ENCODE peak calls at places on chromosomes 6 and 20, in seven cellular contexts. One of them, this sample, is unnamed.

GRCh38 chr6:134166529-134167221 is 114.3 kb upstream of the SLC2A12 start:
- DNase-seq in effector CD8-positive, alpha-beta T cell: no peak
- DNase-seq in activated CD4-positive, alpha-beta T cell treated with anti-CD3 and anti-CD28 coated beads for 1 hour: no peak
- DNase-seq in hypothalamus: no peak
- DNase-seq in NCI-H1105: no peak
- DNase-seq in MCF 10A: no peak
- DNase-seq in HTR-8/SVneo: no peak
- DNase-seq in this sample: no peak

GRCh38 chr6:134198093-134198492 is 119.8 kb downstream of the SGK1 start:
- DNase-seq in MCF 10A: no peak
- DNase-seq in HTR-8/SVneo: no peak
- DNase-seq in hypothalamus: no peak
- DNase-seq in effector CD8-positive, alpha-beta T cell: no peak
- DNase-seq in NCI-H1105: no peak
- DNase-seq in activated CD4-positive, alpha-beta T cell treated with anti-CD3 and anti-CD28 coated beads for 1 hour: no peak
- DNase-seq in this sample: no peak

GRCh38 chr20:6164421-6165341 is 41.9 kb upstream of the FERMT1 start:
- DNase-seq in NCI-H1105: peak; percentile 91
- DNase-seq in activated CD4-positive, alpha-beta T cell treated with anti-CD3 and anti-CD28 coated beads for 1 hour: no peak
- DNase-seq in effector CD8-positive, alpha-beta T cell: no peak
- DNase-seq in HTR-8/SVneo: no peak
- DNase-seq in hypothalamus: no peak
- DNase-seq in MCF 10A: peak; percentile 46
- DNase-seq in this sample: no peak

GRCh38 chr20:5061209-5061608 is 58.5 kb downstream of the PCNA start:
- DNase-seq in effector CD8-positive, alpha-beta T cell: no peak
- DNase-seq in HTR-8/SVneo: peak; percentile 40
- DNase-seq in NCI-H1105: no peak
- DNase-seq in activated CD4-positive, alpha-beta T cell treated with anti-CD3 and anti-CD28 coated beads for 1 hour: no peak
- DNase-seq in hypothalamus: no peak
- DNase-seq in MCF 10A: peak; percentile 91
- DNase-seq in this sample: no peak

GRCh38 chr6:170532867-170533488 is 20.1 kb downstream of the PSMB1 start:
- DNase-seq in effector CD8-positive, alpha-beta T cell: no peak
- DNase-seq in HTR-8/SVneo: no peak
- DNase-seq in hypothalamus: no peak
- DNase-seq in activated CD4-positive, alpha-beta T cell treated with anti-CD3 and anti-CD28 coated beads for 1 hour: no peak
- DNase-seq in NCI-H1105: no peak
- DNase-seq in MCF 10A: no peak
- DNase-seq in this sample: no peak

GRCh38 chr6:75337805-75338204 is 53.2 kb upstream of the TMEM30A start:
- DNase-seq in HTR-8/SVneo: no peak
- DNase-seq in hypothalamus: no peak
- DNase-seq in MCF 10A: no peak
- DNase-seq in NCI-H1105: no peak
- DNase-seq in effector CD8-positive, alpha-beta T cell: no peak
- DNase-seq in activated CD4-positive, alpha-beta T cell treated with anti-CD3 and anti-CD28 coated beads for 1 hour: no peak
- DNase-seq in this sample: no peak

GRCh38 chr20:38471245-38471644 is 1.4 kb upstream of the RALGAPB start:
- DNase-seq in HTR-8/SVneo: no peak
- DNase-seq in effector CD8-positive, alpha-beta T cell: no peak
- DNase-seq in activated CD4-positive, alpha-beta T cell treated with anti-CD3 and anti-CD28 coated beads for 1 hour: no peak
- DNase-seq in MCF 10A: no peak
- DNase-seq in NCI-H1105: no peak
- DNase-seq in hypothalamus: no peak
- DNase-seq in this sample: no peak

GRCh38 chr6:1597924-1598323 is 11.8 kb upstream of the FOXC1 start:
- DNase-seq in hypothalamus: no peak
- DNase-seq in activated CD4-positive, alpha-beta T cell treated with anti-CD3 and anti-CD28 coated beads for 1 hour: no peak
- DNase-seq in MCF 10A: peak; percentile 80
- DNase-seq in effector CD8-positive, alpha-beta T cell: no peak
- DNase-seq in HTR-8/SVneo: no peak
- DNase-seq in NCI-H1105: no peak
- DNase-seq in this sample: no peak

GRCh38 chr6:39426057-39426592 is 103.6 kb upstream of the KCNK16 start:
- DNase-seq in hypothalamus: no peak
- DNase-seq in MCF 10A: peak; percentile 93
- DNase-seq in NCI-H1105: no peak
- DNase-seq in activated CD4-positive, alpha-beta T cell treated with anti-CD3 and anti-CD28 coated beads for 1 hour: no peak
- DNase-seq in HTR-8/SVneo: peak; percentile 61
- DNase-seq in effector CD8-positive, alpha-beta T cell: no peak
- DNase-seq in this sample: no peak

GRCh38 chr20:44614525-44614924 is 32.1 kb downstream of the PKIG start:
- DNase-seq in effector CD8-positive, alpha-beta T cell: no peak
- DNase-seq in hypothalamus: no peak
- DNase-seq in activated CD4-positive, alpha-beta T cell treated with anti-CD3 and anti-CD28 coated beads for 1 hour: no peak
- DNase-seq in NCI-H1105: no peak
- DNase-seq in HTR-8/SVneo: no peak
- DNase-seq in MCF 10A: no peak
- DNase-seq in this sample: no peak

GRCh38 chr6:53111865-53112264 is 36.8 kb downstream of the GCM1 start:
- DNase-seq in NCI-H1105: no peak
- DNase-seq in HTR-8/SVneo: no peak
- DNase-seq in effector CD8-positive, alpha-beta T cell: no peak
- DNase-seq in MCF 10A: no peak
- DNase-seq in activated CD4-positive, alpha-beta T cell treated with anti-CD3 and anti-CD28 coated beads for 1 hour: no peak
- DNase-seq in hypothalamus: no peak
- DNase-seq in this sample: no peak

GRCh38 chr6:117491916-117492315 is 9.4 kb downstream of the DCBLD1 start:
- DNase-seq in hypothalamus: no peak
- DNase-seq in effector CD8-positive, alpha-beta T cell: no peak
- DNase-seq in HTR-8/SVneo: peak; percentile 41
- DNase-seq in NCI-H1105: no peak
- DNase-seq in activated CD4-positive, alpha-beta T cell treated with anti-CD3 and anti-CD28 coated beads for 1 hour: no peak
- DNase-seq in MCF 10A: no peak
- DNase-seq in this sample: no peak

GRCh38 chr6:139967497-139967896 is 593.0 kb upstream of the CITED2 start:
- DNase-seq in activated CD4-positive, alpha-beta T cell treated with anti-CD3 and anti-CD28 coated beads for 1 hour: no peak
- DNase-seq in hypothalamus: no peak
- DNase-seq in NCI-H1105: no peak
- DNase-seq in MCF 10A: no peak
- DNase-seq in HTR-8/SVneo: no peak
- DNase-seq in effector CD8-positive, alpha-beta T cell: no peak
- DNase-seq in this sample: no peak